ENCODE peak calls at places on chromosome 6, in five cellular contexts. M is effector memory CD4-positive, alpha-beta T cell; X is adrenal gland; R is aorta; T is Jurkat, Clone E6-1. D is an unnamed sample.

GRCh38 chr6:3231213-3232016 is 4.0 kb upstream of the TUBB2B start:
- DNase-seq in R (no peak), T (no peak), X (peak; percentile 76), M (no peak), D (no peak)

GRCh38 chr6:73024598-73024997 is 200.7 kb downstream of the KHDC1L start:
- DNase-seq in M (no peak), T (no peak), R (no peak), X (no peak), D (no peak)

GRCh38 chr6:36627801-36628246 is 33.7 kb downstream of the SRSF3 start:
- DNase-seq in X (peak; percentile 87), M (no peak), R (no peak), T (no peak), D (no peak)

GRCh38 chr6:30060634-30060981 is 457 bp upstream of the POLR1H start:
- DNase-seq in M (no peak), X (peak; percentile 50), R (peak; percentile 81), T (no peak), D (peak; percentile 27)

GRCh38 chr6:85594197-85594930 is 706 bp upstream of the SNX14 start:
- DNase-seq in X (peak; percentile 30), M (peak; percentile 32), R (no peak), T (no peak), D (no peak)

GRCh38 chr6:125745281-125746018 is 4.0 kb upstream of the HEY2 start:
- DNase-seq in M (no peak), X (no peak), T (no peak), R (no peak), D (no peak)

GRCh38 chr6:28816339-28816908 is 107.4 kb downstream of the TRIM27 start:
- DNase-seq in M (no peak), X (no peak), R (no peak), T (no peak), D (no peak)

GRCh38 chr6:62707156-62707555 is 421.1 kb upstream of the KHDRBS2 start:
- DNase-seq in X (no peak), M (no peak), T (peak; percentile 0), R (no peak), D (no peak)

GRCh38 chr6:32615885-32616532 is 21.2 kb upstream of the HLA-DQA1 start:
- DNase-seq in M (no peak), R (no peak), X (no peak), T (no peak), D (no peak)

GRCh38 chr6:56938634-56939294 is 16.1 kb upstream of the BEND6 start:
- DNase-seq in T (no peak), X (peak; percentile 94), M (no peak), R (peak; percentile 82), D (no peak)

GRCh38 chr6:91534614-91535013 is 947.7 kb upstream of the MAP3K7 start:
- DNase-seq in X (no peak), R (no peak), T (no peak), M (no peak), D (no peak)

GRCh38 chr6:145733770-145734169 is 1.6 kb downstream of the EPM2A start:
- DNase-seq in M (no peak), X (no peak), R (no peak), T (no peak), D (no peak)
- H3K4me3 ChIP-seq in M (no peak overlapping the region), X (no peak overlapping the region), R (no peak overlapping the region), T (peak overlapping the region; percentile 73), D (no peak overlapping the region)

GRCh38 chr6:155171747-155172191 is 92.0 kb upstream of the CLDN20 start:
- DNase-seq in R (no peak), M (no peak), X (no peak), T (no peak), D (no peak)
- H3K4me3 ChIP-seq in R (no peak overlapping the region), M (peak overlapping the region; percentile 9), X (no peak overlapping the region), T (no peak overlapping the region), D (no peak overlapping the region)

GRCh38 chr6:131000544-131000943 is 62.5 kb downstream of the EPB41L2 start:
- DNase-seq in M (no peak), X (no peak), T (no peak), R (no peak), D (no peak)

GRCh38 chr6:131004387-131004755 is 58.7 kb downstream of the EPB41L2 start:
- DNase-seq in T (no peak), M (no peak), X (no peak), R (no peak), D (no peak)

GRCh38 chr6:131001945-131002661 is 60.9 kb downstream of the EPB41L2 start:
- DNase-seq in T (no peak), X (peak; percentile 18), R (no peak), M (no peak), D (no peak)

GRCh38 chr6:131003419-131004386 is 59.3 kb downstream of the EPB41L2 start:
- DNase-seq in T (no peak), X (no peak), M (no peak), R (no peak), D (no peak)

GRCh38 chr6:131001113-131001776 is 61.8 kb downstream of the EPB41L2 start:
- DNase-seq in M (no peak), T (no peak), R (no peak), X (no peak), D (no peak)
- H3K4me3 ChIP-seq in M (no peak overlapping the region), T (no peak overlapping the region), R (peak overlapping the region; percentile 36), X (no peak overlapping the region), D (no peak overlapping the region)

GRCh38 chr6:52574709-52575489 is 2.0 kb downstream of the TRAM2 start:
- DNase-seq in X (no peak), M (peak; percentile 54), R (peak; percentile 81), T (peak; percentile 72), D (peak; percentile 74)
- H3K4me3 ChIP-seq in X (no peak overlapping the region), M (peak overlapping the region; percentile 76), R (peak overlapping the region; percentile 71), T (peak overlapping the region; percentile 5), D (peak overlapping the region; percentile 19)

DNA sequence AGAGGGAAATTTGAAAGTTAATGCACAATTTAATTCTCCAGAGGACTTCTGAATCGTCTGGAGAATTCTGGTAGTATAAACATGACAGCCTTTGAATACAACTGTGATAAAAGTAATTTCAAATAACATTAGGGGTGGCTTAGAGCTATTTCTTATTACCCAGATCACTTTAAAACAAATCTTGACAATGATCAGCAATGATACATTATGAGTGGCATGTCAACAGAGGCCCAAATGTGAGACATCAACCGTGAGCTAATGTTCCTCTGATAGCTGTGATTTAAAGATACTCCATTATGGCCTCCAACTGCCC is 259.1 kb downstream of the HACE1 start:
- DNase-seq in T (no peak), M (no peak), X (no peak), R (no peak), D (no peak)
- H3K4me3 ChIP-seq in T (no peak overlapping the region), M (no peak overlapping the region), X (no peak overlapping the region), R (no peak overlapping the region), D (no peak overlapping the region)

D was measured in CD8-positive, alpha-beta T cell.